ENCODE peak calls at places on chromosomes 16 and 17, in six cellular contexts. A, P, C, O, B and S are unnamed samples.

GRCh38 chr16:83971165-83972130 is 3.4 kb downstream of the NECAB2 start:
- DNase-seq in A (no peak), P (no peak), C (no peak), O (no peak), B (no peak), S (no peak)

GRCh38 chr17:67194134-67194533 is 50.9 kb downstream of the HELZ start:
- DNase-seq in A (peak; percentile 81), P (no peak), C (no peak), O (no peak), B (no peak), S (no peak)

GRCh38 chr16:88993006-88993787 is 16.2 kb upstream of the CBFA2T3 start:
- DNase-seq in A (no peak), P (no peak), C (no peak), O (no peak), B (no peak), S (no peak)

GRCh38 chr17:82938486-82939212 is 98.8 kb upstream of the ZNF750 start:
- DNase-seq in A (no peak), P (peak; percentile 6), C (no peak), O (no peak), B (no peak), S (no peak)

GRCh38 chr16:87949071-87949744 is 2.0 kb upstream of the BANP start:
- DNase-seq in A (no peak), P (no peak), C (no peak), O (no peak), B (no peak), S (no peak)

GRCh38 chr17:52136173-52136572 is 22.3 kb downstream of the CA10 start:
- DNase-seq in A (no peak), P (no peak), C (no peak), O (no peak), B (no peak), S (no peak)

GRCh38 chr16:80806957-80807356 is 2.6 kb upstream of the CDYL2 start:
- DNase-seq in A (peak; percentile 69), P (no peak), C (no peak), O (no peak), B (no peak), S (no peak)

GRCh38 chr17:36979585-36979941 is 30.8 kb downstream of the AATF start:
- DNase-seq in A (no peak), P (no peak), C (no peak), O (no peak), B (no peak), S (no peak)

GRCh38 chr16:81635336-81635947 is 143.6 kb upstream of the PLCG2 start:
- DNase-seq in A (no peak), P (no peak), C (no peak), O (no peak), B (no peak), S (no peak)

GRCh38 chr17:54844262-54844661 is 56.4 kb upstream of the TOM1L1 start:
- DNase-seq in A (no peak), P (no peak), C (no peak), O (no peak), B (no peak), S (no peak)

GRCh38 chr17:72501404-72502110 is 380.7 kb downstream of the SOX9 start:
- DNase-seq in A (no peak), P (no peak), C (peak; percentile 91), O (no peak), B (no peak), S (no peak)

GRCh38 chr16:84397090-84397489 is 28.8 kb downstream of the ATP2C2 start:
- DNase-seq in A (no peak), P (no peak), C (no peak), O (no peak), B (no peak), S (no peak)

GRCh38 chr16:5882087-5882661 is 784.6 kb upstream of the EEF2KMT start:
- DNase-seq in A (no peak), P (no peak), C (no peak), O (no peak), B (no peak), S (no peak)

GRCh38 chr16:85608515-85608885 is 4.6 kb upstream of the GSE1 start:
- DNase-seq in A (no peak), P (no peak), C (no peak), O (no peak), B (no peak), S (no peak)

GRCh38 chr16:22141746-22142145 is 20.6 kb upstream of the SDR42E2 start:
- DNase-seq in A (peak; percentile 7), P (no peak), C (no peak), O (no peak), B (peak; percentile 65), S (no peak)

GRCh38 chr17:81003711-81004335 is 12.2 kb downstream of the CHMP6 start:
- DNase-seq in A (no peak), P (peak; percentile 14), C (no peak), O (no peak), B (no peak), S (no peak)

GRCh38 chr16:85798901-85799496 is 345 bp downstream of the EMC8 start:
- DNase-seq in A (peak; percentile 28), P (no peak), C (no peak), O (peak; percentile 4), B (peak; percentile 73), S (no peak)

GRCh38 chr16:19601083-19601976 is 45.8 kb downstream of the VPS35L start:
- DNase-seq in A (peak; percentile 36), P (peak; percentile 27), C (no peak), O (no peak), B (peak; percentile 70), S (peak; percentile 33)

GRCh38 chr17:81398170-81398854 is 3.1 kb downstream of the BAHCC1 start:
- DNase-seq in A (peak; percentile 49), P (no peak), C (no peak), O (no peak), B (no peak), S (no peak)

GRCh38 chr16:67150058-67150832 is 553 bp downstream of the B3GNT9 start:
- DNase-seq in A (peak; percentile 55), P (no peak), C (no peak), O (no peak), B (no peak), S (no peak)

DNA sequence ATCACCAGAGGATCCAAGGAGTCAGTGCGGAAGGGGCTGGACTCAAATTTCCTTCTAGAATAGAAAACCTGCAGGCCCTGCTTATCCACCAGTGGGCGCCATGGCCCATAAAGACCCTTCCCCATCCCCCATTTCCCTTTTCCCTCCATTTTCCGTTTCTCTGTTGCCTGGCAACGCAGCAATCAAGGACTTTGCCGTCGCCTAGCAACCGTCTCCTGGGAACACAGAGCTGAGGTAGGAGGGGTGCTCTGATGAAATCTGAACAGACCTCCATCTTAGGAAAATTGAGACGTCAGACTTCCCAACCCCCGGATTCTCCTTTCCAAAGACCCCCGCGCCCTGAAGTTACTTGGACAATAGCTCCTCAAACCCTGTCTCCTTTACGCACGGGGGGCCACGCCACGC is 5.7 kb downstream of the DLG4 start:
- DNase-seq in A (peak; percentile 73), P (peak; percentile 87), C (peak; percentile 43), O (no peak), B (peak; percentile 93), S (peak; percentile 71)
- H3K27ac ChIP-seq in A (no peak overlapping the region), P (peak overlapping the region; percentile 92), C (no peak overlapping the region), O (peak overlapping the region; percentile 80), B (no peak overlapping the region), S (peak overlapping the region; percentile 96)

DNA sequence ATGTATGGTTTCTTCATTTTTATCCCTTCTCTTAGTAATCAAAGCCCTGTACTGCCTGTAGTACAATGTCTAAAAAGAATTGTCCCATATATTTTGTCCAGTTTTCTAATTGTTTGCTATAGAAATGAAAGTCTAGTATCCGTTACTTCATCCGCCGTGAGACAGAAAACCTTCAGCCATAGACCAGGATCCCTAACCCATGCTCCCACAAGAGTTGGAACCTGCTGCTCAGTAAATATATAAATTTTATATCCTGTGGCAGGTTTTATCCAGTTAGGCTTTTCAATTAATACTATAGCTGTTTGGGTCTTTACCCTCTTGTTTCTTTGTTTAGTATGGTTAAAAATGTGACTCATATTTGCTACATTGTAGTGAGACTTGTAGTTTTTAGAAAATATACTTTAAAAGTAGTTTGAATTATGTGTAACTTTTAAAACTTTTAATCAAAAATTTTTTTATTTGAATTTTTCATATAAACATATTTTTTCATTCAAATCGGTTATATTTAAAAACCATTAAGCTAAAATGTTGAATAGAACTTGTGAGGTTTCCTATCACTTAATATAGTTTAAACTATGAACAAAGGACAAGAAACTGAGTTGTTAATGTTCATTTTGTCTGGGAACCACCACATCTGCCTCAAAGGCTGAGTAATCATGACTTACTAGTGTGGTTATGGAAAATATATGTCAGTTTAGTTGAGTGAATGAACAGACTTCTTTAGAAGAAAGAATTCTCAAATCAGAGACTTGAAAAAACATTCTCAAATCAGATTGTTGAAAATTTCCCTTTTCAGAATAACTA is 54.8 kb downstream of the VMP1 start:
- DNase-seq in A (peak; percentile 89), P (no peak), C (no peak), O (no peak), B (no peak), S (no peak)
- H3K27ac ChIP-seq in A (peak overlapping the region; percentile 92), P (no peak overlapping the region), C (no peak overlapping the region), O (no peak overlapping the region), B (peak overlapping the region; percentile 24), S (no peak overlapping the region)

GRCh38 chr17:10730956-10731879 is 1.4 kb upstream of the TMEM220 start:
- DNase-seq in A (no peak), P (no peak), C (no peak), O (no peak), B (no peak), S (no peak)
- H3K27ac ChIP-seq in A (no peak overlapping the region), P (peak overlapping the region; percentile 90), C (peak overlapping the region; percentile 97), O (no peak overlapping the region), B (no peak overlapping the region), S (no peak overlapping the region)

GRCh38 chr16:54397190-54397835 is 110.7 kb upstream of the IRX3 start:
- DNase-seq in A (no peak), P (no peak), C (no peak), O (no peak), B (no peak), S (no peak)
- H3K27ac ChIP-seq in A (no peak overlapping the region), P (no peak overlapping the region), C (no peak overlapping the region), O (no peak overlapping the region), B (no peak overlapping the region), S (no peak overlapping the region)

GRCh38 chr16:2054543-2055245 is 6.9 kb downstream of the TSC2 start:
- DNase-seq in A (no peak), P (no peak), C (no peak), O (no peak), B (no peak), S (no peak)
- H3K27ac ChIP-seq in A (no peak overlapping the region), P (no peak overlapping the region), C (no peak overlapping the region), O (no peak overlapping the region), B (no peak overlapping the region), S (no peak overlapping the region)

GRCh38 chr16:75486666-75487313 is 8.5 kb downstream of the CHST6 start:
- DNase-seq in A (no peak), P (no peak), C (no peak), O (no peak), B (no peak), S (no peak)
- H3K27ac ChIP-seq in A (no peak overlapping the region), P (no peak overlapping the region), C (no peak overlapping the region), O (no peak overlapping the region), B (no peak overlapping the region), S (no peak overlapping the region)